ENCODE peak calls at places on chromosomes 2 and 18, in seven cellular contexts. L, U, Q, P, T, X and N are unnamed samples.

GRCh38 chr2:157837851-157838441 is 38.2 kb downstream of the ACVR1 start:
- DNase-seq in U (no peak), L (peak), T (no peak), Q (no peak), X (peak), P (no peak), N (no peak)

GRCh38 chr2:198016244-198016643 is 211.9 kb downstream of the PLCL1 start:
- DNase-seq in T (no peak), L (no peak), P (no peak), X (no peak), U (no peak), Q (no peak), N (no peak)

GRCh38 chr2:68356599-68357239 is 8.4 kb upstream of the PLEK start:
- DNase-seq in X (no peak), P (no peak), Q (no peak), T (no peak), L (no peak), U (no peak), N (no peak)

GRCh38 chr2:222214885-222215284 is 83.9 kb downstream of the PAX3 start:
- DNase-seq in X (no peak), L (no peak), Q (no peak), T (no peak), U (no peak), P (no peak), N (no peak)

GRCh38 chr18:80188643-80189010 is 58.7 kb downstream of the PARD6G start:
- DNase-seq in X (no peak), U (no peak), L (no peak), P (no peak), T (peak), Q (no peak), N (no peak)

GRCh38 chr2:227198866-227199265 is 34.4 kb downstream of the COL4A3 start:
- DNase-seq in U (no peak), P (no peak), L (no peak), T (no peak), Q (no peak), X (no peak), N (no peak)

GRCh38 chr2:176188218-176188968 is at the start of gene HOXD1:
- DNase-seq in T (peak), P (peak), U (peak), L (peak), X (peak), Q (peak), N (no peak)

GRCh38 chr2:212959469-212960117 is 191.8 kb downstream of the IKZF2 start:
- DNase-seq in X (no peak), P (no peak), T (no peak), L (no peak), U (no peak), Q (no peak), N (no peak)

GRCh38 chr2:142582317-142582716 is 295.1 kb upstream of the KYNU start:
- DNase-seq in Q (no peak), T (no peak), P (no peak), U (no peak), L (no peak), X (peak), N (no peak)

GRCh38 chr2:110644357-110644756 is 33.5 kb downstream of the BUB1 start:
- DNase-seq in X (no peak), P (no peak), U (no peak), L (no peak), T (no peak), Q (no peak), N (no peak)

GRCh38 chr2:210681481-210681880 is 125.1 kb downstream of the CPS1 start:
- DNase-seq in P (no peak), U (no peak), L (no peak), X (no peak), T (no peak), Q (no peak), N (no peak)

GRCh38 chr2:26580751-26581150 is 60.4 kb downstream of the CIB4 start:
- DNase-seq in T (peak), P (no peak), U (no peak), Q (no peak), X (no peak), L (no peak), N (no peak)

GRCh38 chr18:6001867-6002266 is 106.5 kb upstream of the TMEM200C start:
- DNase-seq in L (no peak), Q (no peak), P (no peak), U (no peak), T (no peak), X (no peak), N (no peak)

GRCh38 chr2:21453728-21454127 is 330.0 kb downstream of the TDRD15 start:
- DNase-seq in T (no peak), U (no peak), L (peak), X (no peak), Q (no peak), P (no peak), N (no peak)

GRCh38 chr18:10042492-10042891 is 128.7 kb downstream of the VAPA start:
- DNase-seq in T (no peak), U (no peak), P (no peak), L (no peak), X (no peak), Q (no peak), N (no peak)

GRCh38 chr2:73922681-73923080 is 4.0 kb upstream of the DGUOK start:
- DNase-seq in L (no peak), Q (no peak), U (no peak), P (no peak), X (no peak), T (no peak), N (no peak)

GRCh38 chr2:63811063-63811462 is 30.6 kb upstream of the UGP2 start:
- DNase-seq in U (no peak), X (no peak), Q (no peak), P (no peak), L (no peak), T (no peak), N (no peak)

GRCh38 chr2:206154197-206154596 is 5.0 kb downstream of the NDUFS1 start:
- DNase-seq in L (peak), X (peak), Q (no peak), P (no peak), T (no peak), U (no peak), N (no peak)

GRCh38 chr18:59715445-59715844 is 18.2 kb upstream of the CCBE1 start:
- DNase-seq in X (no peak), T (no peak), U (no peak), P (no peak), Q (no peak), L (no peak), N (no peak)

GRCh38 chr18:79637181-79637920 is 42.3 kb upstream of the CTDP1 start:
- DNase-seq in L (no peak), T (no peak), P (no peak), X (no peak), U (no peak), Q (no peak), N (no peak)

GRCh38 chr2:208929489-208929864 is 494.4 kb upstream of the MAP2 start:
- DNase-seq in T (no peak), Q (no peak), X (peak), P (no peak), L (no peak), U (peak), N (no peak)

GRCh38 chr2:219254590-219255219 is 987 bp upstream of the TUBA4A start:
- DNase-seq in P (no peak), Q (no peak), X (no peak), T (no peak), L (peak), U (no peak), N (no peak)

GRCh38 chr2:28627722-28628480 is 123.7 kb upstream of the PPP1CB start:
- DNase-seq in L (peak), U (no peak), P (no peak), Q (no peak), X (no peak), T (no peak), N (no peak)

GRCh38 chr2:86518498-86518897 is 44.7 kb downstream of the CHMP3 start:
- DNase-seq in Q (no peak), L (peak), U (peak), T (no peak), P (no peak), X (peak), N (peak)

GRCh38 chr2:150545931-150546330 is 58.5 kb upstream of the RND3 start:
- DNase-seq in X (no peak), U (no peak), L (no peak), P (no peak), Q (no peak), T (no peak), N (no peak)

GRCh38 chr18:48171490-48172188 is 237.5 kb downstream of the ZBTB7C start:
- DNase-seq in X (no peak), P (no peak), T (peak), Q (no peak), U (no peak), L (no peak), N (no peak)

GRCh38 chr2:170771049-170771937 is 1.1 kb downstream of the ERICH2 start:
- DNase-seq in Q (peak), P (peak), U (no peak), T (no peak), X (peak), L (peak), N (no peak)